ENCODE peak calls at places on chromosomes 4 and X, in eight cellular contexts. E, T, P, S, Z, I, F and R are unnamed samples.

GRCh38 chr4:159766241-159766640 is 663.4 kb downstream of the RAPGEF2 start:
- DNase-seq in E (no peak), P (no peak), F (no peak), S (no peak), Z (no peak), I (no peak), T (no peak), R (no peak)

GRCh38 chr4:61185288-61185687 is 14.8 kb upstream of the ADGRL3 start:
- DNase-seq in S (no peak), Z (no peak), F (no peak), E (no peak), T (no peak), P (no peak), I (no peak), R (no peak)

GRCh38 chrX:10017866-10018265 is 50.7 kb downstream of the CLDN34 start:
- DNase-seq in P (no peak), Z (no peak), F (peak; percentile 40), T (no peak), S (peak; percentile 76), E (no peak), I (no peak), R (peak; percentile 72)

GRCh38 chr4:143251781-143252180 is 67.1 kb downstream of the USP38 start:
- DNase-seq in T (no peak), S (peak; percentile 74), P (no peak), E (no peak), I (no peak), F (no peak), Z (no peak), R (peak; percentile 95)

GRCh38 chr4:13992975-13993495 is 365.5 kb upstream of the BOD1L1 start:
- DNase-seq in F (no peak), T (no peak), E (no peak), P (no peak), I (no peak), Z (no peak), S (no peak), R (no peak)

GRCh38 chr4:133799916-133800315 is 401.7 kb downstream of the PABPC4L start:
- DNase-seq in S (no peak), I (no peak), Z (no peak), P (no peak), F (no peak), E (no peak), T (no peak), R (no peak)

GRCh38 chr4:163697121-163697520 is 202.6 kb downstream of the TMA16 start:
- DNase-seq in E (no peak), Z (no peak), P (no peak), I (no peak), S (peak; percentile 80), T (no peak), F (no peak), R (peak; percentile 94)

GRCh38 chr4:38106301-38106700 is 146.1 kb downstream of the PTTG2 start:
- DNase-seq in T (no peak), E (no peak), I (no peak), F (no peak), S (no peak), Z (no peak), P (no peak), R (peak; percentile 28)

GRCh38 chr4:114225462-114225861 is 246.0 kb upstream of the ARSJ start:
- DNase-seq in Z (no peak), T (no peak), E (no peak), F (no peak), P (peak; percentile 12), I (no peak), S (no peak), R (no peak)

GRCh38 chr4:103046416-103047290 is 27.1 kb upstream of the SLC9B1 start:
- DNase-seq in E (no peak), P (peak; percentile 34), S (peak; percentile 10), I (no peak), T (no peak), Z (no peak), F (peak; percentile 84), R (peak; percentile 51)

GRCh38 chr4:122826596-122827257 is at the start of gene FGF2:
- DNase-seq in T (peak; percentile 79), Z (peak; percentile 39), P (peak; percentile 89), F (peak; percentile 84), S (peak; percentile 33), E (peak; percentile 70), I (peak; percentile 20), R (no peak)

GRCh38 chr4:95601342-95601741 is 52.6 kb upstream of the UNC5C start:
- DNase-seq in Z (no peak), I (no peak), S (no peak), T (no peak), E (no peak), P (no peak), F (no peak), R (no peak)

GRCh38 chrX:129925305-129926092 is 19.5 kb downstream of the UTP14A start:
- DNase-seq in P (peak; percentile 69), T (peak; percentile 70), Z (peak; percentile 75), I (peak; percentile 45), S (peak; percentile 50), E (peak; percentile 40), F (peak; percentile 75), R (peak; percentile 69)

GRCh38 chrX:154661200-154661599 is 7.8 kb upstream of the CTAG2 start:
- DNase-seq in F (no peak), I (no peak), S (no peak), P (no peak), T (no peak), E (no peak), Z (no peak), R (no peak)

GRCh38 chrX:154658187-154658586 is 4.8 kb upstream of the CTAG2 start:
- DNase-seq in I (no peak), Z (no peak), E (no peak), S (no peak), T (no peak), P (no peak), F (no peak), R (no peak)

GRCh38 chrX:154658957-154659356 is 5.6 kb upstream of the CTAG2 start:
- DNase-seq in E (no peak), Z (no peak), I (no peak), T (no peak), P (no peak), S (no peak), F (no peak), R (no peak)

GRCh38 chrX:154657226-154657805 is 3.9 kb upstream of the CTAG2 start:
- DNase-seq in Z (no peak), T (no peak), F (no peak), E (no peak), P (no peak), S (no peak), I (no peak), R (no peak)

DNA sequence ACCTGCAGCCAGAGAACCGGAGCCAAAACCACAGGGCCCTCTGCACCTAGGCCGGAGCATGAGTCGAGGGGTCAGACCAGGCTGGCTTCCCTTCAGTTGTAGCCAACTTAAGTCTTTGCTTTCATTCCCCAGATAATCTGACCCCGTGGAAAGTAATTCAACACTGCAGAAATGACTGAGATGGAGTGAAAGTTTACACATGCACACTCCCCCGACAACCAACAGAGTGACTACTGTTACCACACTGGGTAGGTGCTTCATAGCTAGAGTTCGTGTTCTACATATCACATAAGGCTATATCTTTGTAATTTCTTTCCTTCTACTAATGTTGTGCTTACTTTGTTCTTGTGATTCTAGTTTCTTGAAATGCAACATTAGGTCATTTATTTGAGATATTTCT is 7.1 kb upstream of the CTAG2 start:
- DNase-seq in I (no peak), F (no peak), T (no peak), P (no peak), E (no peak), Z (no peak), S (no peak), R (no peak)
- TF ChIP-seq CTCF in I (no peak), F (no peak), T (no peak), P (no peak), E (no peak), Z (no peak), S (no peak), R (no peak)

GRCh38 chr4:82431831-82432230 is 1.4 kb downstream of the ENOPH1 start:
- DNase-seq in F (no peak), Z (no peak), I (no peak), S (no peak), T (no peak), E (no peak), P (no peak), R (no peak)
- H3K4me3 ChIP-seq in F (peak overlapping the region; percentile 99), Z (no peak overlapping the region), I (peak overlapping the region; percentile 96), S (peak overlapping the region; percentile 98), T (peak overlapping the region; percentile 81), E (peak overlapping the region; percentile 80), P (peak overlapping the region; percentile 96), R (no peak overlapping the region)

DNA sequence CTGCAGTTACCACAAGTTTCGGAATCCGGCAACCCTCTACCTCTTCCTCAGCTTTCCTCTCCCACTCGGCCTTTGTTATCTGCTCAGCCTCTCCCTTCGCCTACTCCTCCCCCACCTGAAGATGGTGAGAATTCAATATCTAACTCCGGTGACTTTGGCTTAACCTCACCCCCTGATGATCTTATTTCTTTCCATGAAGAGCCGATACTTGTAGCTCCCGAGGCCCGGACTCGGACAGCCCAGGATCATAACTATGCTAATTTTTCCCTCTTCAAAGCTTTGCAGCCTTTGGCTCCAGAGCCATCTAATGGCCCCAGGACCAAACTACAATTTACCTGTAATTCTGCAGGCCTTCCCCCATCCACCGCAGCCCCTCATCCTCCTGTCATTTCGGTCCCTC is 32.0 kb upstream of the MGST2 start:
- DNase-seq in T (no peak), Z (no peak), P (no peak), E (peak; percentile 26), S (no peak), F (peak; percentile 64), I (no peak), R (peak; percentile 33)
- H3K27me3 ChIP-seq in T (no peaks in the 10 kb centered on the region), Z (no peaks in the 10 kb centered on the region), P (no peaks in the 10 kb centered on the region), E (no peaks in the 10 kb centered on the region), S (no peaks in the 10 kb centered on the region), F (peaks cover 20% of the 10 kb centered on the region), I (no peaks in the 10 kb centered on the region), R (no peaks in the 10 kb centered on the region)

GRCh38 chr4:39365931-39366771 is at the start of gene RFC1:
- DNase-seq in I (peak; percentile 92), T (peak; percentile 94), E (peak; percentile 92), P (peak; percentile 87), S (peak; percentile 91), F (peak; percentile 99), Z (peak; percentile 94), R (peak; percentile 81)
- TF ChIP-seq CTCF in I (no peak), T (no peak), E (no peak), P (no peak), S (no peak), F (peak; percentile 7), Z (no peak), R (no peak)

GRCh38 chr4:187602339-187603092 is 393.1 kb upstream of the ZFP42 start:
- DNase-seq in I (no peak), F (no peak), S (peak; percentile 12), Z (no peak), P (no peak), E (no peak), T (no peak), R (peak; percentile 86)
- H3K4me3 ChIP-seq in I (no peak overlapping the region), F (no peak overlapping the region), S (no peak overlapping the region), Z (no peak overlapping the region), P (no peak overlapping the region), E (no peak overlapping the region), T (no peak overlapping the region), R (no peak overlapping the region)